ENCODE peak calls at places on chromosomes 16 and 17, in four cellular contexts. O is brain microvascular endothelial cell, F is astrocyte of the cerebellum, Q is GM06990. R is an unnamed sample.

GRCh38 chr16:1113489-1113888 is 17.4 kb upstream of the C1QTNF8 start:
- DNase-seq in F (no peak), Q (no peak), O (no peak), R (no peak)

GRCh38 chr17:63786117-63786516 is 12.1 kb downstream of the DDX42 start:
- DNase-seq in O (no peak), Q (no peak), F (no peak), R (no peak)

GRCh38 chr16:89096768-89097527 is 3.3 kb downstream of the ACSF3 start:
- DNase-seq in Q (no peak), O (no peak), F (no peak), R (no peak)

GRCh38 chr16:57564571-57565270 is 22.3 kb downstream of the ADGRG5 start:
- DNase-seq in F (no peak), O (peak; percentile 43), Q (no peak), R (peak; percentile 32)

GRCh38 chr16:85080923-85081498 is 31.3 kb downstream of the CIBAR2 start:
- DNase-seq in O (no peak), F (no peak), Q (no peak), R (no peak)

GRCh38 chr17:6507535-6507934 is 48.8 kb downstream of the PITPNM3 start:
- DNase-seq in Q (no peak), F (peak; percentile 37), O (peak; percentile 83), R (peak; percentile 95)

GRCh38 chr17:33469911-33470310 is 176.8 kb upstream of the ASIC2 start:
- DNase-seq in F (peak; percentile 4), Q (no peak), O (peak; percentile 71), R (no peak)

GRCh38 chr16:68707341-68708152 is 29.5 kb upstream of the CDH1 start:
- DNase-seq in O (peak; percentile 27), Q (no peak), F (no peak), R (peak; percentile 88)

GRCh38 chr17:7562208-7562605 is 488 bp downstream of the SENP3 start:
- DNase-seq in F (no peak), Q (no peak), O (no peak), R (no peak)

GRCh38 chr17:42016411-42016831 is 818 bp downstream of the DNAJC7 start:
- DNase-seq in O (no peak), Q (no peak), F (no peak), R (peak; percentile 18)

GRCh38 chr17:4534928-4535666 is 20.1 kb downstream of the MYBBP1A start:
- DNase-seq in F (no peak), Q (peak; percentile 27), O (no peak), R (no peak)

GRCh38 chr17:61221181-61221580 is 178.5 kb upstream of the TBX2 start:
- DNase-seq in O (no peak), Q (no peak), F (no peak), R (no peak)

GRCh38 chr17:47099451-47099986 is 89.6 kb downstream of the CDC27 start:
- DNase-seq in O (no peak), Q (no peak), F (no peak), R (peak; percentile 11)

GRCh38 chr17:45022288-45022648 is 29.2 kb downstream of the DCAKD start:
- DNase-seq in Q (no peak), O (no peak), F (no peak), R (no peak)
- TF ChIP-seq CTCF in Q (no peak), O (peak; percentile 0), F (no peak), R (no peak)

DNA sequence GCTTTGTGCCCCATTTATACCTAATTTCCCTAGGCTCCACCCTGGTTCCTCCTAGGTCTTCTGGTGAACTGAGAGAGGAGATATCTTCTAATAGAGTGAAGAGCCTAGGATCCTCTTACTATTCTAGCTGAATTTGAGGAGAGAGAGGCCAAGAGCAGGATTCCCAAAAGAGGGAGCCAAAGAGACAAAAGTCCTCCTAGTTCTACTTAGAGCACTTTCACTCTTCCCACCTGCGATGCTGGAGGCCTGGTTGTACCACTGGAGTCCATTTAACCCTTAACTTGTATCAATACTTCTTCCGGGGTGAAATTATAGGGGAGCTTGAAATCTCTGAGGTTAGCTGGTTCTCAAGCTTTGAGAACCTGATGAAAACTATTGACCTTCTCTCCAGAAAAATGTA is 3.4 kb upstream of the SSH2 start:
- DNase-seq in O (peak; percentile 16), F (no peak), Q (no peak), R (peak; percentile 57)
- TF ChIP-seq CTCF in O (peak; percentile 58), F (peak; percentile 60), Q (no peak), R (peak; percentile 35)

GRCh38 chr16:27690604-27691003 is 140.7 kb downstream of the KATNIP start:
- DNase-seq in F (no peak), O (peak; percentile 16), Q (no peak), R (peak; percentile 9)
- TF ChIP-seq CTCF in F (peak; percentile 70), O (peak; percentile 77), Q (peak; percentile 70), R (peak; percentile 9)

DNA sequence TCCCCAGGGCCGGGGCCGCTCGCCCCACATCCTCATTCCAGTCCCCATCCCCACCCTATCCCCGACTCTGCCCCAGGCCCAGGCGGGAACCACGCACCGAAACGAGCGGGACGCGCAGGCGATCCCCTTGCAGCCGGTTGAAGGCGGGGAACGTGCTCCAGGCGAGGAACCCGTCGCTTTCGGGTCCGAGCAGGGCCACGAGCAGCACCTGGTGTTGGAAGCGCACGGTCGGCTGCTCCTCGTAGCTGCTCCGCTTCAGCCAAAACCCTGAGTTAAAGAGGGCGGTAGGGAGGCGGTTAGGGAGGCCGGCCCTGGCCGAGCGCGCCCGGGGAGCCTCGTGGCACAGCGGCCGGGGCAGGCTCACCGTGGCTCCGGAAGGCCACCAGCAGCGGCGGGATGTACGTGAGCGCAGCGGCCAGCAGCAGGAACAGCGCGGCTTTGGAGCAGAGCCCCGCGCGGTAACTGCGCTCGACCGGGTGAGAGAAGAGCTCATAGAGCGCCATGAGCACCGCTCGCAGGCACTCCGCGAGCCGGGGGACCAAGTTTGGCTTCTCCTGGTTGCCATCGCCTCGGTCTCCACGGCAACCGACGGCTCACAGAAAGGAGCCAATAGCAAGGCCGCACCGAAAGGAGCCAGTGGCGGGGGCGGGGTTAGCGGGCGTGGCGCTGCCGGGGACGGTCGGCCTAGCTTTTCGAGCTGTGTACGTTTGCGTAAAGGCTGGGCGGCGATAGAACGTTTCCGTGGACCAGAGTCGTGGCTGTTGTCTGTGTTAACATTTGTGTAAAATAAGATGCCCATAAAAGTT is at the start of gene TMEM231:
- DNase-seq in Q (peak; percentile 95), O (peak; percentile 96), F (peak; percentile 74), R (peak; percentile 94)
- TF ChIP-seq CTCF in Q (peak; percentile 31), O (peak; percentile 14), F (no peak), R (no peak)

GRCh38 chr17:73697872-73698271 is 53.6 kb upstream of the SDK2 start:
- DNase-seq in Q (no peak), F (no peak), O (no peak), R (no peak)
- TF ChIP-seq CTCF in Q (no peak), F (no peak), O (no peak), R (no peak)